ENCODE peak calls at places on chromosomes 13 and 19, in six cellular contexts. G, U, E, F, Z and C are unnamed samples.

GRCh38 chr19:43618921-43619261 is 538 bp downstream of the ZNF428 start:
- DNase-seq in G (peak), U (peak), E (no peak), F (no peak), Z (no peak), C (no peak)

GRCh38 chr13:48687249-48687648 is 33.5 kb downstream of the CYSLTR2 start:
- DNase-seq in G (no peak), U (no peak), E (no peak), F (no peak), Z (no peak), C (no peak)

GRCh38 chr19:35718345-35719041 is 690 bp downstream of the KMT2B start:
- DNase-seq in G (peak), U (no peak), E (peak), F (peak), Z (no peak), C (no peak)

GRCh38 chr13:26561636-26562537 is 4.4 kb downstream of the WASF3 start:
- DNase-seq in G (no peak), U (peak), E (no peak), F (no peak), Z (peak), C (no peak)

GRCh38 chr13:41216160-41216559 is 21.8 kb upstream of the KBTBD7 start:
- DNase-seq in G (no peak), U (peak), E (no peak), F (no peak), Z (no peak), C (no peak)

GRCh38 chr13:46552302-46552680 is 679 bp upstream of the LRCH1 start:
- DNase-seq in G (no peak), U (no peak), E (peak), F (no peak), Z (no peak), C (no peak)

GRCh38 chr13:48405865-48406264 is 7.0 kb downstream of the LPAR6 start:
- DNase-seq in G (no peak), U (peak), E (no peak), F (no peak), Z (no peak), C (no peak)

GRCh38 chr19:11160119-11160768 is 4.7 kb upstream of the SPC24 start:
- DNase-seq in G (no peak), U (peak), E (no peak), F (no peak), Z (no peak), C (no peak)

GRCh38 chr19:19548915-19549537 is 11.0 kb downstream of the CILP2 start:
- DNase-seq in G (no peak), U (peak), E (no peak), F (no peak), Z (no peak), C (no peak)

GRCh38 chr19:44109458-44109857 is 3.7 kb upstream of the ZNF225 start:
- DNase-seq in G (no peak), U (no peak), E (no peak), F (no peak), Z (no peak), C (no peak)

GRCh38 chr13:44359983-44360375 is 13.6 kb upstream of the SERP2 start:
- DNase-seq in G (no peak), U (no peak), E (no peak), F (no peak), Z (no peak), C (no peak)

GRCh38 chr19:10634881-10635463 is 9.6 kb downstream of the SLC44A2 start:
- DNase-seq in G (no peak), U (no peak), E (no peak), F (no peak), Z (no peak), C (no peak)

GRCh38 chr13:51148952-51149573 is 38.0 kb upstream of the C13orf42 start:
- DNase-seq in G (no peak), U (peak), E (no peak), F (peak), Z (peak), C (no peak)

GRCh38 chr19:5974721-5975387 is 3.1 kb downstream of the RANBP3 start:
- DNase-seq in G (peak), U (peak), E (no peak), F (no peak), Z (no peak), C (no peak)

GRCh38 chr13:94415484-94415883 is 64.0 kb downstream of the DCT start:
- DNase-seq in G (no peak), U (no peak), E (no peak), F (no peak), Z (no peak), C (no peak)

GRCh38 chr19:52600639-52601024 is 30.5 kb downstream of the ZNF701 start:
- DNase-seq in G (no peak), U (peak), E (peak), F (peak), Z (no peak), C (no peak)

GRCh38 chr13:59356607-59357006 is 807.1 kb downstream of the DIAPH3 start:
- DNase-seq in G (no peak), U (peak), E (no peak), F (no peak), Z (no peak), C (peak)

GRCh38 chr19:48174445-48175030 is 4.1 kb downstream of the ZSWIM9 start:
- DNase-seq in G (no peak), U (no peak), E (no peak), F (no peak), Z (no peak), C (no peak)

GRCh38 chr13:76885203-76886004 is 801 bp downstream of the KCTD12 start:
- DNase-seq in G (peak), U (peak), E (peak), F (peak), Z (no peak), C (peak)

GRCh38 chr13:67588607-67589006 is 358.5 kb upstream of the PCDH9 start:
- DNase-seq in G (no peak), U (no peak), E (no peak), F (peak), Z (no peak), C (no peak)

GRCh38 chr13:33366469-33367062 is 81.0 kb upstream of the STARD13 start:
- DNase-seq in G (no peak), U (no peak), E (no peak), F (no peak), Z (no peak), C (no peak)

GRCh38 chr13:28654276-28654675 is 4.7 kb upstream of the POMP start:
- DNase-seq in G (no peak), U (peak), E (no peak), F (no peak), Z (no peak), C (no peak)

GRCh38 chr13:42883142-42883541 is 101.8 kb downstream of the FAM216B start:
- DNase-seq in G (no peak), U (no peak), E (no peak), F (no peak), Z (no peak), C (no peak)

GRCh38 chr13:41587490-41587889 is 130.1 kb downstream of the RGCC start:
- DNase-seq in G (no peak), U (no peak), E (no peak), F (peak), Z (no peak), C (no peak)

GRCh38 chr13:28626266-28626665 is 32.7 kb upstream of the POMP start:
- DNase-seq in G (no peak), U (no peak), E (no peak), F (no peak), Z (no peak), C (no peak)

DNA sequence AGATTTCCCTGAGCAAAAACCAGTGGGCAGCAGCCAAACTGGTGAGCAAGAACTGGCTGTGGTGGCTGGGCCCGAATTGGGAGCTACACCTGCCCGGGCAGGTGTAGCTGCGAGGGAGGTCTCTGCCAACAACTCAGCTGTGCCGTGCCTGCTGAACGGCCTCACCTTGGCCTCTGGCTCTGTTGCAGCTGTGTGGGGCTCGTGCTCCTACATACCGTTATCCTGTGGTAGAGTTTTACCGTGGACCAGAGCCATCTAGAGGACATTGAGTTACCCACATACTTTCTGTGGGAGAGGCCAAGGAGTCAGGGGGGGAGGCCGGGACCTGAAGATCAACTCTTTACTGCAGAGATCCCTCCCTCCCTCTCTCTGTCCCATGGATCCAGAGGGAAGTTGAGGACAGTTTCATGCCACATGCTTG is 113.2 kb downstream of the TM9SF2 start:
- DNase-seq in G (peak), U (no peak), E (peak), F (peak), Z (no peak), C (no peak)
- TF ChIP-seq CTCF in G (peak), U (peak), E (no peak), F (no peak), Z (no peak), C (no peak)

GRCh38 chr13:113469582-113469981 is 16.3 kb upstream of the ADPRHL1 start:
- DNase-seq in G (no peak), U (no peak), E (no peak), F (no peak), Z (no peak), C (no peak)
- TF ChIP-seq CTCF in G (no peak), U (no peak), E (no peak), F (no peak), Z (no peak), C (no peak)

GRCh38 chr19:2791440-2791839 is 6.1 kb downstream of the THOP1 start:
- DNase-seq in G (no peak), U (no peak), E (no peak), F (no peak), Z (no peak), C (no peak)
- TF ChIP-seq CTCF in G (no peak), U (no peak), E (no peak), F (no peak), Z (no peak), C (no peak)

DNA sequence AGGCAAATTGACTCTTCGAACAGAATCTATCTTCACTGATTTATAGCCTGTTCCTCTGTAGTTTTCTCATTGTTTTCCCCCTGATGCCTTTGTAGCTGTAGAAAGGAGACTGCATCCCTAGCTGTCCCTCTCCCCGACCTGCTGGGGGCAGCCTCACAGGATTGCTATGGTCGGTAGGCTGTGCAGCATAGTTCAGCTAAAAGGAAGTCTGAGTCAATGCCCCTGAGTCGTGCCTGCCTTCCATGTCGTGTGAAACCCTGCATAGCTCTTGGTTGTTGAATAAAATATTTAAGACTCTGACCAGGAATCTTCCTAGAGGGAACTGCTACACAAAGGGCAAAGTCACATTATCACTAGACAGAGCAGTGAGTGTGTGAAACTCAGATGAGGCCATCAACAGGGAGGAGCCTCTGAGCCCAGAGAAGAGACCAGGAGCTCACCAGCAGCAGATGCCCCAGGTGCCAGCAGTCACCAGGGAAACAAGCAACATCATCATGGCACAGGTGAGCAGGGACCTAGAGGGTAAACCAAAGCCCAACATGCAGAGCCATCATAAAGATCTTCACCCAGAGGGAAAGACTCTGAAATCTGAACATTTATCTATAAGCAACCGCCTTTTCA is 108.4 kb upstream of the NBEA start:
- DNase-seq in G (no peak), U (peak), E (no peak), F (peak), Z (no peak), C (no peak)
- TF ChIP-seq CTCF in G (no peak), U (no peak), E (no peak), F (no peak), Z (no peak), C (peak)

GRCh38 chr13:110239280-110240120 is 67.5 kb downstream of the COL4A1 start:
- DNase-seq in G (no peak), U (no peak), E (no peak), F (no peak), Z (no peak), C (no peak)
- TF ChIP-seq CTCF in G (no peak), U (peak), E (no peak), F (no peak), Z (no peak), C (no peak)

GRCh38 chr19:40208602-40209001 is 9.6 kb downstream of the TTC9B start:
- DNase-seq in G (no peak), U (no peak), E (no peak), F (no peak), Z (no peak), C (no peak)
- TF ChIP-seq CTCF in G (no peak), U (no peak), E (no peak), F (no peak), Z (no peak), C (no peak)

DNA sequence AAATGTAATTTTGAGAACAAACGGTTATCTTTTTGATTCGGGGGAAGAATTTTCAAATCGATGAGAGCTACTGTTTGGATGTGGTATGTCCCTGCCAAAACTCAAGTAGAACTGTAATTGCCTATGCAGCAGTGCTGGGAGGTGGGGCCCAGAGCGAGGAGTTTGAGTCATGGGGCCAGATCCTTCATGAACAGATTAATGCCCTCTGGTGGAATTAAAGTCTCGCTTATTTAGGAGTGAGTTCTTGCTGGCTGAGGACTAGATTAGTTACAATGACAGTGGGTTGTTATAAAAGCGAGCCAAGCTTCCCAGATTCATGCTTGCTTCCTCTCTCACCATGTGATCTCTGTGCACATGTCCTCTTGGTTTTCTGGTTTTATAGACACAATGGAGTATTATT is 11.8 kb upstream of the PRR20A start:
- DNase-seq in G (no peak), U (no peak), E (no peak), F (peak), Z (no peak), C (no peak)
- TF ChIP-seq CTCF in G (no peak), U (no peak), E (no peak), F (no peak), Z (no peak), C (no peak)

GRCh38 chr19:32291876-32292275 is 53.5 kb upstream of the ZNF507 start:
- DNase-seq in G (no peak), U (no peak), E (no peak), F (no peak), Z (no peak), C (no peak)

GRCh38 chr19:32289566-32290210 is 55.7 kb upstream of the ZNF507 start:
- DNase-seq in G (no peak), U (no peak), E (no peak), F (no peak), Z (no peak), C (no peak)

GRCh38 chr19:32287086-32287485 is 58.3 kb upstream of the ZNF507 start:
- DNase-seq in G (no peak), U (no peak), E (no peak), F (no peak), Z (no peak), C (no peak)

GRCh38 chr19:32287811-32288227 is 57.6 kb upstream of the ZNF507 start:
- DNase-seq in G (no peak), U (peak), E (peak), F (peak), Z (no peak), C (peak)
- TF ChIP-seq CTCF in G (peak), U (peak), E (no peak), F (no peak), Z (peak), C (peak)

GRCh38 chr19:17341845-17342244 is 4.5 kb downstream of the GTPBP3 start:
- DNase-seq in G (no peak), U (no peak), E (no peak), F (no peak), Z (no peak), C (no peak)

GRCh38 chr19:17341386-17341785 is 4.0 kb downstream of the GTPBP3 start:
- DNase-seq in G (no peak), U (no peak), E (no peak), F (no peak), Z (no peak), C (no peak)

GRCh38 chr19:17339088-17339741 is 1.9 kb downstream of the GTPBP3 start:
- DNase-seq in G (no peak), U (no peak), E (no peak), F (peak), Z (no peak), C (no peak)

GRCh38 chr19:17340302-17340870 is 3.0 kb downstream of the GTPBP3 start:
- DNase-seq in G (no peak), U (no peak), E (peak), F (peak), Z (no peak), C (no peak)

GRCh38 chr19:17340871-17341357 is 3.6 kb downstream of the GTPBP3 start:
- DNase-seq in G (no peak), U (no peak), E (no peak), F (peak), Z (no peak), C (no peak)
- TF ChIP-seq CTCF in G (no peak), U (no peak), E (no peak), F (no peak), Z (no peak), C (no peak)

DNA sequence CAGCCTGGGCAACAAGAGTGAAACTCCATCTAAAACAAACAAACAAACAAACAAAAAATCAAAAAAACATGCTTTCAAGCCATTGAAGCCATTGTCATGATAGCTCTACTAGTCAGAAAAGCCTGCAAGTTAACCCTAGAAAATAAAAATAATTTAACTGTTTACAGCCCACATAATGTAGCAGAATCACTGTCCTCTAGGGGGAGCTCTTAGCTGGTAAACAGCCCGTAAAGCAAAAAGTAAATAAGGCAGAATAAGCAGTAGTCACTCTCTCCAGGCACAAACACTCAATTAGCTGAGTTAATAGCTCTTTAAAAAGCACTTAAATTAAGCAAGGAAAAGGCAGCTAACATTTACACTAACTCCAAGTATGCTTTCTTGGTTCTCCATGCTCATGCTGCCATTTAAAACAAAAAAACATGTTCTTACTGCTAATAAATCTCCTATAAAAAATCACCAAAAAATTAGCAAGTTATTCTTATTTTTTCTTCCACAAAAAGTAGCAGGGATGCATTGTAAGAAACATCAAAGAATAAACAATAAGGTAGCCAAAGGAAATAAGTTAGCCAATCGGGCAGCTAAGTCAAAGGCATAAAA is 11.3 kb downstream of the LILRB4 start:
- DNase-seq in G (peak), U (no peak), E (no peak), F (no peak), Z (no peak), C (no peak)
- TF ChIP-seq CTCF in G (peak), U (peak), E (peak), F (peak), Z (peak), C (peak)